ENCODE peak calls at places on chromosomes 3 and 15, in nine cellular contexts. One of them, this sample, is unnamed.
A peak's percentile ranks its signal among the peaks of the same experiment; 100 is the strongest.

GRCh38 chr3:159852821-159853505 is 135.7 kb upstream of the IL12A start:
- DNase-seq in upper lobe of left lung: peak; percentile 79
- DNase-seq in kidney: peak; percentile 79
- DNase-seq in Peyer's patch: no peak
- DNase-seq in keratinocyte: no peak
- DNase-seq in lung: peak; percentile 68
- DNase-seq in progenitor cell of endocrine pancreas: no peak
- DNase-seq in dorsolateral prefrontal cortex: peak; percentile 72
- DNase-seq in ovary: peak; percentile 29
- DNase-seq in this sample: no peak

GRCh38 chr3:195907730-195908438 is 467 bp downstream of the TNK2 start:
- DNase-seq in upper lobe of left lung: peak; percentile 79
- DNase-seq in kidney: peak; percentile 86
- DNase-seq in Peyer's patch: peak; percentile 85
- DNase-seq in keratinocyte: no peak
- DNase-seq in lung: peak; percentile 56
- DNase-seq in progenitor cell of endocrine pancreas: no peak
- DNase-seq in dorsolateral prefrontal cortex: no peak
- DNase-seq in ovary: peak; percentile 49
- DNase-seq in this sample: peak; percentile 88

GRCh38 chr15:41620536-41621199 is 39.5 kb upstream of the MGA start:
- DNase-seq in upper lobe of left lung: no peak
- DNase-seq in kidney: no peak
- DNase-seq in Peyer's patch: peak; percentile 22
- DNase-seq in keratinocyte: no peak
- DNase-seq in lung: peak; percentile 42
- DNase-seq in progenitor cell of endocrine pancreas: no peak
- DNase-seq in dorsolateral prefrontal cortex: no peak
- DNase-seq in ovary: no peak
- DNase-seq in this sample: no peak

GRCh38 chr3:17233398-17233800 is 348.6 kb downstream of the PLCL2 start:
- DNase-seq in upper lobe of left lung: no peak
- DNase-seq in kidney: no peak
- DNase-seq in Peyer's patch: no peak
- DNase-seq in keratinocyte: peak; percentile 40
- DNase-seq in lung: no peak
- DNase-seq in progenitor cell of endocrine pancreas: no peak
- DNase-seq in dorsolateral prefrontal cortex: no peak
- DNase-seq in ovary: no peak
- DNase-seq in this sample: peak; percentile 43

GRCh38 chr3:189410522-189410921 is 220.7 kb upstream of the TP63 start:
- DNase-seq in upper lobe of left lung: no peak
- DNase-seq in kidney: no peak
- DNase-seq in Peyer's patch: no peak
- DNase-seq in keratinocyte: no peak
- DNase-seq in lung: no peak
- DNase-seq in progenitor cell of endocrine pancreas: no peak
- DNase-seq in dorsolateral prefrontal cortex: no peak
- DNase-seq in ovary: no peak
- DNase-seq in this sample: no peak

GRCh38 chr3:9346141-9346540 is 16.7 kb upstream of the THUMPD3 start:
- DNase-seq in upper lobe of left lung: no peak
- DNase-seq in kidney: no peak
- DNase-seq in Peyer's patch: no peak
- DNase-seq in keratinocyte: no peak
- DNase-seq in lung: no peak
- DNase-seq in progenitor cell of endocrine pancreas: no peak
- DNase-seq in dorsolateral prefrontal cortex: no peak
- DNase-seq in ovary: no peak
- DNase-seq in this sample: no peak

GRCh38 chr3:882526-882925 is 210.3 kb upstream of the CNTN6 start:
- DNase-seq in upper lobe of left lung: no peak
- DNase-seq in kidney: no peak
- DNase-seq in Peyer's patch: no peak
- DNase-seq in keratinocyte: peak; percentile 15
- DNase-seq in lung: no peak
- DNase-seq in progenitor cell of endocrine pancreas: no peak
- DNase-seq in dorsolateral prefrontal cortex: no peak
- DNase-seq in ovary: no peak
- DNase-seq in this sample: no peak

GRCh38 chr3:120850326-120851295 is 57.4 kb upstream of the STXBP5L start:
- DNase-seq in upper lobe of left lung: no peak
- DNase-seq in kidney: no peak
- DNase-seq in Peyer's patch: no peak
- DNase-seq in keratinocyte: no peak
- DNase-seq in lung: no peak
- DNase-seq in progenitor cell of endocrine pancreas: no peak
- DNase-seq in dorsolateral prefrontal cortex: no peak
- DNase-seq in ovary: no peak
- DNase-seq in this sample: no peak

GRCh38 chr15:28918141-28918983 is 32.6 kb downstream of the APBA2 start:
- DNase-seq in upper lobe of left lung: no peak
- DNase-seq in kidney: no peak
- DNase-seq in Peyer's patch: no peak
- DNase-seq in keratinocyte: no peak
- DNase-seq in lung: no peak
- DNase-seq in progenitor cell of endocrine pancreas: peak; percentile 32
- DNase-seq in dorsolateral prefrontal cortex: peak; percentile 37
- DNase-seq in ovary: no peak
- DNase-seq in this sample: no peak

GRCh38 chr3:29427266-29428103 is 146.6 kb downstream of the RBMS3 start:
- DNase-seq in upper lobe of left lung: no peak
- DNase-seq in kidney: no peak
- DNase-seq in Peyer's patch: no peak
- DNase-seq in keratinocyte: no peak
- DNase-seq in lung: no peak
- DNase-seq in progenitor cell of endocrine pancreas: no peak
- DNase-seq in dorsolateral prefrontal cortex: no peak
- DNase-seq in ovary: no peak
- DNase-seq in this sample: no peak

GRCh38 chr3:14861031-14861430 is 42.3 kb downstream of the FGD5 start:
- DNase-seq in upper lobe of left lung: no peak
- DNase-seq in kidney: no peak
- DNase-seq in Peyer's patch: no peak
- DNase-seq in keratinocyte: no peak
- DNase-seq in lung: no peak
- DNase-seq in progenitor cell of endocrine pancreas: no peak
- DNase-seq in dorsolateral prefrontal cortex: no peak
- DNase-seq in ovary: no peak
- DNase-seq in this sample: no peak

GRCh38 chr15:45903283-45903682 is 268.5 kb downstream of the SQOR start:
- DNase-seq in upper lobe of left lung: no peak
- DNase-seq in kidney: no peak
- DNase-seq in Peyer's patch: no peak
- DNase-seq in keratinocyte: no peak
- DNase-seq in lung: no peak
- DNase-seq in progenitor cell of endocrine pancreas: no peak
- DNase-seq in dorsolateral prefrontal cortex: no peak
- DNase-seq in ovary: no peak
- DNase-seq in this sample: no peak

GRCh38 chr15:90972133-90972532 is 17.4 kb downstream of the RCCD1 start:
- DNase-seq in upper lobe of left lung: no peak
- DNase-seq in kidney: no peak
- DNase-seq in Peyer's patch: no peak
- DNase-seq in keratinocyte: no peak
- DNase-seq in lung: no peak
- DNase-seq in progenitor cell of endocrine pancreas: no peak
- DNase-seq in dorsolateral prefrontal cortex: no peak
- DNase-seq in ovary: no peak
- DNase-seq in this sample: no peak

GRCh38 chr3:186932281-186933181 is 2.2 kb downstream of the ST6GAL1 start:
- DNase-seq in upper lobe of left lung: no peak
- DNase-seq in kidney: no peak
- DNase-seq in Peyer's patch: no peak
- DNase-seq in keratinocyte: no peak
- DNase-seq in lung: no peak
- DNase-seq in progenitor cell of endocrine pancreas: no peak
- DNase-seq in dorsolateral prefrontal cortex: no peak
- DNase-seq in ovary: no peak
- DNase-seq in this sample: no peak

GRCh38 chr3:46899151-46900006 is 21.9 kb downstream of the PTH1R start:
- DNase-seq in upper lobe of left lung: no peak
- DNase-seq in kidney: peak; percentile 72
- DNase-seq in Peyer's patch: no peak
- DNase-seq in keratinocyte: no peak
- DNase-seq in lung: no peak
- DNase-seq in progenitor cell of endocrine pancreas: no peak
- DNase-seq in dorsolateral prefrontal cortex: no peak
- DNase-seq in ovary: no peak
- DNase-seq in this sample: peak; percentile 46

GRCh38 chr3:46898321-46899150 is 21.0 kb downstream of the PTH1R start:
- DNase-seq in upper lobe of left lung: no peak
- DNase-seq in kidney: peak; percentile 87
- DNase-seq in Peyer's patch: no peak
- DNase-seq in keratinocyte: no peak
- DNase-seq in lung: no peak
- DNase-seq in progenitor cell of endocrine pancreas: no peak
- DNase-seq in dorsolateral prefrontal cortex: no peak
- DNase-seq in ovary: no peak
- DNase-seq in this sample: peak; percentile 42

GRCh38 chr3:46896386-46896785 is 18.9 kb downstream of the PTH1R start:
- DNase-seq in upper lobe of left lung: no peak
- DNase-seq in kidney: peak; percentile 80
- DNase-seq in Peyer's patch: no peak
- DNase-seq in keratinocyte: no peak
- DNase-seq in lung: no peak
- DNase-seq in progenitor cell of endocrine pancreas: no peak
- DNase-seq in dorsolateral prefrontal cortex: no peak
- DNase-seq in ovary: no peak
- DNase-seq in this sample: no peak

GRCh38 chr3:46897031-46897430 is 19.5 kb downstream of the PTH1R start:
- DNase-seq in upper lobe of left lung: no peak
- DNase-seq in kidney: peak; percentile 54
- DNase-seq in Peyer's patch: no peak
- DNase-seq in keratinocyte: no peak
- DNase-seq in lung: no peak
- DNase-seq in progenitor cell of endocrine pancreas: no peak
- DNase-seq in dorsolateral prefrontal cortex: no peak
- DNase-seq in ovary: no peak
- DNase-seq in this sample: peak; percentile 18

GRCh38 chr3:46897829-46898320 is 20.4 kb downstream of the PTH1R start:
- DNase-seq in upper lobe of left lung: no peak
- DNase-seq in kidney: peak; percentile 72
- DNase-seq in Peyer's patch: no peak
- DNase-seq in keratinocyte: no peak
- DNase-seq in lung: no peak
- DNase-seq in progenitor cell of endocrine pancreas: no peak
- DNase-seq in dorsolateral prefrontal cortex: no peak
- DNase-seq in ovary: no peak
- DNase-seq in this sample: peak; percentile 27
- TF ChIP-seq CTCF in upper lobe of left lung: no peak
- TF ChIP-seq CTCF in kidney: no peak
- TF ChIP-seq CTCF in Peyer's patch: no peak
- TF ChIP-seq CTCF in keratinocyte: no peak
- TF ChIP-seq CTCF in lung: no peak
- TF ChIP-seq CTCF in progenitor cell of endocrine pancreas: peak; percentile 26
- TF ChIP-seq CTCF in dorsolateral prefrontal cortex: no peak
- TF ChIP-seq CTCF in ovary: no peak
- TF ChIP-seq CTCF in this sample: no peak

GRCh38 chr3:182626484-182627467 is 166.5 kb upstream of the ATP11B start:
- DNase-seq in upper lobe of left lung: no peak
- DNase-seq in kidney: no peak
- DNase-seq in Peyer's patch: no peak
- DNase-seq in keratinocyte: no peak
- DNase-seq in lung: no peak
- DNase-seq in progenitor cell of endocrine pancreas: no peak
- DNase-seq in dorsolateral prefrontal cortex: no peak
- DNase-seq in ovary: no peak
- DNase-seq in this sample: no peak
- TF ChIP-seq CTCF in upper lobe of left lung: no peak
- TF ChIP-seq CTCF in kidney: no peak
- TF ChIP-seq CTCF in Peyer's patch: no peak
- TF ChIP-seq CTCF in keratinocyte: no peak
- TF ChIP-seq CTCF in lung: no peak
- TF ChIP-seq CTCF in progenitor cell of endocrine pancreas: no peak
- TF ChIP-seq CTCF in dorsolateral prefrontal cortex: no peak
- TF ChIP-seq CTCF in ovary: no peak
- TF ChIP-seq CTCF in this sample: no peak

DNA sequence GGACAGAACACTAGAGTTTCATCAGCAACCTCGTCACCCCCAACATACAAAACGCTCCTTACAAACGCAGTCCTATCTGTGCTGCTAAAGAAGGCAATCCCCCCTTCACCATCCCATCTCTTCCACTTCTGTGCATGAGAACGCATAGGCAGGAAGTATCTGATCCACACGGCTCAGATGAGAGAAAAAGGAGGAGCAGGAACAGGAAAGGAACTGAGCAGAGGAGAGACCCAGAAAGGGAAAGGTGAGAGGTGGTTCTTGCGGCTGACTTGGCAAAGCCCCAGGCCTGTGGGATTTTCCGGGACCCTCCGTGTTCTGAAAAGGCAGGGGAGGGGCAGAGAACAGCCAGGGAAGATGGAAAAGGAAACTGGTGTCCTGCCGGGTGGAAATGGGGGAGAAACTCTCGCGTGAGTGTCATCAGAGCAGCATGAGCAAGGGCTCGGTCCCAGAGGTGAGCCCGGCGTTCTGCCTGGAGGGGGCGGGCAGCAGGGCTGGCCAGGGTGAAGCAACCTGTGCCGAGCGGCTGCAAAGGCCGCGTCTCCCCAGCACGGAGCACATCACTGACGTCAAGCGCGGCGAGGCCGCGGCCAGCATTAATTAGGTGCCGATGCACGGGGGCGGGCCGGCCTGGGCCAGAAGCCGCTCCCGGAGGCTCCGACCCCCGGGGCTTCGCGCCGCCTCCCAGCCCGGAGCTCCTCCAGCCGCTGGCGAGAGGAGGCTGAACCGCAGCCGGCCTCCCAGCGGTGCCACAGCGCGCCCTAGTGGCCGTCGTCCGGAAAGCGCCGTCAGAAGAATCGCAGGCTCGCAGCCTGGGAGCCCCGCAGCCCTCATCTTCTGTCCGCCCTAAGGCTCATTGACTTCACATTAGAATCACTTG is 35.8 kb downstream of the CPN2 start:
- DNase-seq in upper lobe of left lung: peak; percentile 78
- DNase-seq in kidney: peak; percentile 97
- DNase-seq in Peyer's patch: peak; percentile 68
- DNase-seq in keratinocyte: no peak
- DNase-seq in lung: peak; percentile 83
- DNase-seq in progenitor cell of endocrine pancreas: peak; percentile 93
- DNase-seq in dorsolateral prefrontal cortex: peak; percentile 92
- DNase-seq in ovary: peak; percentile 96
- DNase-seq in this sample: no peak
- TF ChIP-seq CTCF in upper lobe of left lung: peak; percentile 96
- TF ChIP-seq CTCF in kidney: peak; percentile 97
- TF ChIP-seq CTCF in Peyer's patch: peak; percentile 95
- TF ChIP-seq CTCF in keratinocyte: peak; percentile 61
- TF ChIP-seq CTCF in lung: peak; percentile 97
- TF ChIP-seq CTCF in progenitor cell of endocrine pancreas: peak; percentile 95
- TF ChIP-seq CTCF in dorsolateral prefrontal cortex: peak; percentile 98
- TF ChIP-seq CTCF in ovary: peak; percentile 97
- TF ChIP-seq CTCF in this sample: peak; percentile 97

DNA sequence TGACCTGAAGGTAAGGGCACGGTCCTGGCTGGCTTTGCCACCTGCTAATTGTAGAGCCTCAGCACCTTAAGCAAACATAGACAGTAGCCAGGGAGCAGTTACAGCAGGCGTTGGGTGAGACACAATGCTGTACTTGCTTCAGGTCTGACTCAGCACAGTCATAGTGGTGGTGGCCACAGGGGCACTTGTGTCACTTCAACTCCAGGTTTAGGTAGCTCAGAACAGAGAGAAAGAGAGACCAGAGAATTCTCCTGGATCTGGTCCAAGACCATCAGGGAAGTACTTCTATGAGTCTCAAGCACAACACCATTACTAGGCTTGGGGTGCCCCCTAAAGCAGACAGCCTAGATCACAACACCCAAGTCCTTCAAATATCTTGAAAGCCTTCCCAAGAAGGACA is 204.4 kb downstream of the OTOL1 start:
- DNase-seq in upper lobe of left lung: no peak
- DNase-seq in kidney: no peak
- DNase-seq in Peyer's patch: no peak
- DNase-seq in keratinocyte: no peak
- DNase-seq in lung: no peak
- DNase-seq in progenitor cell of endocrine pancreas: no peak
- DNase-seq in dorsolateral prefrontal cortex: no peak
- DNase-seq in ovary: no peak
- DNase-seq in this sample: no peak
- TF ChIP-seq CTCF in upper lobe of left lung: no peak
- TF ChIP-seq CTCF in kidney: no peak
- TF ChIP-seq CTCF in Peyer's patch: no peak
- TF ChIP-seq CTCF in keratinocyte: no peak
- TF ChIP-seq CTCF in lung: no peak
- TF ChIP-seq CTCF in progenitor cell of endocrine pancreas: no peak
- TF ChIP-seq CTCF in dorsolateral prefrontal cortex: no peak
- TF ChIP-seq CTCF in ovary: no peak
- TF ChIP-seq CTCF in this sample: no peak

This sample was measured in CD14-positive monocyte.